ENCODE peak calls at places on chromosomes 2 and 18, in five cellular contexts. T, U, Z, O and P are unnamed samples.

GRCh38 chr2:200380139-200380561 is 73.7 kb downstream of the SPATS2L start:
- DNase-seq in T (peak), U (no peak), Z (no peak), O (peak), P (no peak)

GRCh38 chr18:72808688-72809087 is 59.1 kb downstream of the NETO1 start:
- DNase-seq in T (no peak), U (no peak), Z (no peak), O (no peak), P (no peak)

GRCh38 chr2:203891474-203891873 is 23.9 kb downstream of the CTLA4 start:
- DNase-seq in T (no peak), U (no peak), Z (no peak), O (no peak), P (no peak)

GRCh38 chr2:238255146-238255545 is 15.3 kb upstream of the HES6 start:
- DNase-seq in T (no peak), U (no peak), Z (no peak), O (no peak), P (no peak)

GRCh38 chr2:237314198-237314597 is 99.8 kb downstream of the COL6A3 start:
- DNase-seq in T (no peak), U (no peak), Z (no peak), O (no peak), P (no peak)

GRCh38 chr2:30321466-30321865 is 90.1 kb downstream of the LBH start:
- DNase-seq in T (peak), U (no peak), Z (no peak), O (peak), P (peak)

GRCh38 chr18:44602380-44602779 is 78.3 kb upstream of the SETBP1 start:
- DNase-seq in T (peak), U (no peak), Z (no peak), O (no peak), P (peak)

GRCh38 chr18:79616651-79617518 is 62.7 kb upstream of the CTDP1 start:
- DNase-seq in T (peak), U (no peak), Z (no peak), O (peak), P (no peak)

GRCh38 chr2:83951378-83951947 is 507.6 kb downstream of the SUCLG1 start:
- DNase-seq in T (no peak), U (no peak), Z (no peak), O (no peak), P (no peak)

GRCh38 chr2:73112026-73112912 is 479 bp downstream of the RAB11FIP5 start:
- DNase-seq in T (peak), U (no peak), Z (no peak), O (peak), P (peak)

GRCh38 chr18:5444269-5444668 is 99.5 kb downstream of the EPB41L3 start:
- DNase-seq in T (peak), U (no peak), Z (no peak), O (peak), P (no peak)

GRCh38 chr2:191593622-191594416 is 84.1 kb upstream of the NABP1 start:
- DNase-seq in T (peak), U (peak), Z (no peak), O (peak), P (no peak)

GRCh38 chr2:98463551-98463971 is 18.9 kb downstream of the INPP4A start:
- DNase-seq in T (no peak), U (no peak), Z (no peak), O (no peak), P (no peak)

GRCh38 chr2:143128681-143129580 is at the start of gene ARHGAP15:
- DNase-seq in T (no peak), U (no peak), Z (no peak), O (no peak), P (no peak)

GRCh38 chr2:31397099-31397498 is 17.4 kb downstream of the XDH start:
- DNase-seq in T (no peak), U (no peak), Z (no peak), O (no peak), P (no peak)

GRCh38 chr2:33273479-33273878 is 203.0 kb upstream of the RASGRP3 start:
- DNase-seq in T (no peak), U (no peak), Z (no peak), O (no peak), P (no peak)

GRCh38 chr2:70133521-70134348 is 46.5 kb downstream of the PCBP1 start:
- DNase-seq in T (peak), U (no peak), Z (no peak), O (no peak), P (no peak)

GRCh38 chr2:36404312-36404711 is 48.7 kb downstream of the CRIM1 start:
- DNase-seq in T (peak), U (no peak), Z (no peak), O (no peak), P (no peak)

GRCh38 chr2:234579231-234579962 is 82.5 kb upstream of the ARL4C start:
- DNase-seq in T (peak), U (no peak), Z (no peak), O (peak), P (peak)

GRCh38 chr18:70326255-70326654 is 37.4 kb downstream of the SOCS6 start:
- DNase-seq in T (no peak), U (no peak), Z (no peak), O (no peak), P (no peak)